ENCODE peak calls at places on chromosome 13, in nine cellular contexts. N is M059J; A is stimulated activated CD8-positive, alpha-beta memory T cell treated with anti-CD3 and anti-CD28 coated beads, Interleukin-12 subunit alpha, Interleukin-12 subunit beta, amount 100 ng/mL, for 4 hours; M is uterus; C is NB4; Y is naive thymus-derived CD8-positive, alpha-beta T cell; F is cardiac muscle cell; V is ELR; B is dermis blood vessel endothelial cell. J is an unnamed sample.

GRCh38 chr13:33296793-33297425 is 11.4 kb upstream of the STARD13 start:
- DNase-seq in Y (no peak), F (no peak), A (no peak), V (no peak), M (no peak), B (no peak), N (no peak), C (no peak), J (peak; percentile 59)

GRCh38 chr13:39273953-39274352 is 235.7 kb downstream of the NHLRC3 start:
- DNase-seq in Y (no peak), N (peak; percentile 23), C (peak; percentile 46), A (no peak), V (peak; percentile 12), M (no peak), B (peak; percentile 40), F (peak; percentile 20), J (peak; percentile 42)

GRCh38 chr13:33053397-33054066 is 37.3 kb downstream of the KL start:
- DNase-seq in M (no peak), C (no peak), A (no peak), Y (no peak), F (no peak), B (no peak), N (peak; percentile 16), V (no peak), J (no peak)

GRCh38 chr13:110215606-110216005 is 91.4 kb downstream of the COL4A1 start:
- DNase-seq in M (no peak), F (no peak), A (no peak), V (no peak), Y (no peak), N (no peak), B (no peak), C (no peak), J (no peak)

GRCh38 chr13:30196025-30196424 is 111.3 kb downstream of the KATNAL1 start:
- DNase-seq in C (no peak), Y (no peak), M (no peak), F (peak; percentile 33), V (peak; percentile 59), B (peak; percentile 43), A (no peak), N (peak; percentile 42), J (no peak)

GRCh38 chr13:105426454-105426853 is 1109.0 kb downstream of the EFNB2 start:
- DNase-seq in M (no peak), A (no peak), V (no peak), N (no peak), B (no peak), C (no peak), F (no peak), Y (no peak), J (no peak)

GRCh38 chr13:67229438-67230242 is 496 bp downstream of the PCDH9 start:
- DNase-seq in N (no peak), Y (peak; percentile 10), V (peak; percentile 44), A (no peak), F (peak; percentile 5), M (no peak), C (no peak), B (peak; percentile 25), J (peak; percentile 12)

GRCh38 chr13:104114111-104114510 is 1047.9 kb upstream of the SLC10A2 start:
- DNase-seq in N (no peak), C (no peak), F (no peak), A (no peak), M (no peak), B (peak; percentile 42), V (no peak), Y (no peak), J (no peak)

GRCh38 chr13:32340917-32341316 is 25.6 kb downstream of the BRCA2 start:
- DNase-seq in V (no peak), B (no peak), C (peak; percentile 61), Y (no peak), A (no peak), F (no peak), N (no peak), M (no peak), J (no peak)

GRCh38 chr13:99044764-99045163 is 66.9 kb upstream of the DOCK9 start:
- DNase-seq in N (no peak), Y (no peak), B (no peak), V (no peak), A (no peak), F (no peak), C (no peak), M (no peak), J (no peak)

GRCh38 chr13:83825676-83826075 is 56.6 kb downstream of the SLITRK1 start:
- DNase-seq in C (no peak), B (no peak), M (no peak), Y (no peak), V (no peak), N (peak; percentile 3), F (no peak), A (no peak), J (no peak)

GRCh38 chr13:32443111-32443510 is 15.2 kb upstream of the N4BP2L1 start:
- DNase-seq in Y (peak; percentile 58), C (peak; percentile 63), B (peak; percentile 62), N (peak; percentile 11), A (no peak), V (peak; percentile 46), M (no peak), F (peak; percentile 11), J (peak; percentile 16)

GRCh38 chr13:76725211-76725610 is 161.0 kb downstream of the KCTD12 start:
- DNase-seq in F (no peak), N (no peak), B (peak; percentile 79), M (no peak), V (peak; percentile 6), A (no peak), Y (no peak), C (no peak), J (no peak)

GRCh38 chr13:73107459-73107858 is 48.7 kb downstream of the KLF5 start:
- DNase-seq in V (no peak), N (no peak), C (no peak), B (no peak), M (no peak), A (no peak), F (no peak), Y (no peak), J (no peak)

GRCh38 chr13:113157206-113157928 is 1.1 kb upstream of the PROZ start:
- DNase-seq in B (no peak), V (no peak), A (no peak), F (no peak), N (no peak), M (no peak), C (no peak), Y (no peak), J (no peak)

GRCh38 chr13:30972888-30973377 is 40.5 kb downstream of the TEX26 start:
- DNase-seq in F (no peak), A (no peak), M (no peak), B (no peak), N (peak; percentile 71), C (no peak), Y (no peak), V (no peak), J (peak; percentile 56)

GRCh38 chr13:31499274-31499673 is 240.1 kb upstream of the RXFP2 start:
- DNase-seq in A (no peak), N (no peak), B (no peak), Y (no peak), M (no peak), V (no peak), C (no peak), F (no peak), J (no peak)

GRCh38 chr13:24050796-24051715 is 109.5 kb upstream of the SPATA13 start:
- DNase-seq in Y (no peak), B (no peak), A (no peak), V (no peak), N (no peak), M (no peak), C (no peak), F (no peak), J (no peak)

GRCh38 chr13:40660270-40660669 is 6.2 kb downstream of the FOXO1 start:
- DNase-seq in N (no peak), A (no peak), Y (no peak), V (no peak), B (no peak), C (no peak), F (no peak), M (no peak), J (no peak)

GRCh38 chr13:31982540-31982939 is 49.0 kb upstream of the FRY start:
- DNase-seq in N (peak; percentile 96), B (peak; percentile 38), Y (no peak), M (no peak), C (peak; percentile 79), V (peak; percentile 81), F (no peak), A (no peak), J (peak; percentile 70)

GRCh38 chr13:52677823-52678222 is 25.2 kb downstream of the SUGT1 start:
- DNase-seq in M (no peak), A (no peak), V (no peak), F (no peak), C (no peak), Y (no peak), B (no peak), N (no peak), J (no peak)

GRCh38 chr13:70623260-70623659 is 515.0 kb upstream of the KLHL1 start:
- DNase-seq in V (peak; percentile 40), F (no peak), M (no peak), Y (no peak), N (peak; percentile 0), A (no peak), B (peak; percentile 38), C (peak; percentile 32), J (peak; percentile 17)

GRCh38 chr13:114119196-114119595 is 13.2 kb downstream of the RASA3 start:
- DNase-seq in V (peak; percentile 96), C (no peak), Y (peak; percentile 11), N (peak; percentile 87), B (peak; percentile 95), A (no peak), F (peak; percentile 44), M (peak; percentile 52), J (peak; percentile 80)

GRCh38 chr13:96940961-96941360 is 53.3 kb downstream of the OXGR1 start:
- DNase-seq in V (no peak), A (no peak), B (no peak), N (no peak), M (no peak), Y (no peak), F (no peak), C (no peak), J (no peak)

GRCh38 chr13:46392967-46393366 is 5.9 kb upstream of the RUBCNL start:
- DNase-seq in M (no peak), A (no peak), N (peak; percentile 19), C (no peak), F (no peak), V (no peak), B (no peak), Y (no peak), J (no peak)

GRCh38 chr13:80160110-80160509 is 180.8 kb downstream of the SPRY2 start:
- DNase-seq in B (no peak), F (no peak), M (no peak), N (no peak), Y (no peak), V (no peak), A (no peak), C (no peak), J (no peak)

GRCh38 chr13:75876371-75877050 is 240.4 kb downstream of the LMO7 start:
- DNase-seq in A (peak; percentile 2), N (peak; percentile 55), M (peak; percentile 55), B (peak; percentile 82), F (peak; percentile 73), Y (peak; percentile 59), C (peak; percentile 72), V (peak; percentile 76), J (peak; percentile 74)

GRCh38 chr13:47117268-47117667 is 220.4 kb upstream of the HTR2A start:
- DNase-seq in V (peak; percentile 80), B (no peak), F (no peak), Y (no peak), N (peak; percentile 58), C (no peak), A (no peak), M (no peak), J (peak; percentile 40)

GRCh38 chr13:73038064-73038463 is 20.7 kb upstream of the KLF5 start:
- DNase-seq in V (no peak), Y (no peak), A (no peak), M (no peak), N (no peak), F (no peak), B (no peak), C (no peak), J (no peak)

GRCh38 chr13:56713656-56714055 is 427.1 kb upstream of the PRR20A start:
- DNase-seq in B (no peak), F (no peak), C (no peak), N (no peak), M (no peak), A (no peak), V (no peak), Y (no peak), J (no peak)

GRCh38 chr13:96817336-96817941 is 176.8 kb downstream of the OXGR1 start:
- DNase-seq in N (no peak), F (peak; percentile 51), V (peak; percentile 43), B (peak; percentile 44), A (no peak), Y (no peak), M (no peak), C (peak; percentile 32), J (peak; percentile 30)